ENCODE peak calls at places on chromosomes 4 and X, in eight cellular contexts. U is heart right ventricle, K is BJ, F is suprapubic skin, I is fibroblast of villous mesenchyme, B is PC-3, M is fibroblast of mammary gland, O is adrenal gland. X is an unnamed sample.

GRCh38 chr4:171042989-171043524 is 770.1 kb upstream of the GALNTL6 start:
- DNase-seq in O (no peak), F (peak; percentile 71), U (no peak), I (no peak), B (no peak), M (no peak), K (no peak), X (no peak)

GRCh38 chr4:158860856-158861255 is 92.0 kb downstream of the FNIP2 start:
- DNase-seq in U (no peak), M (no peak), F (no peak), O (no peak), I (no peak), B (no peak), K (no peak), X (no peak)

GRCh38 chr4:88763075-88763474 is 65.4 kb upstream of the NAP1L5 start:
- DNase-seq in F (no peak), I (no peak), U (no peak), B (no peak), M (no peak), K (no peak), O (no peak), X (no peak)

GRCh38 chr4:182276214-182277109 is 33.3 kb downstream of the TENM3 start:
- DNase-seq in I (no peak), M (no peak), B (no peak), O (no peak), K (no peak), U (no peak), F (no peak), X (no peak)

GRCh38 chrX:148871422-148872152 is 371.2 kb downstream of the AFF2 start:
- DNase-seq in F (no peak), B (no peak), M (peak; percentile 71), O (no peak), U (no peak), K (peak; percentile 32), I (peak; percentile 56), X (no peak)

GRCh38 chr4:146367347-146367746 is 153.0 kb downstream of the REELD1 start:
- DNase-seq in U (no peak), F (no peak), I (no peak), K (no peak), O (no peak), M (no peak), B (no peak), X (no peak)

GRCh38 chr4:11931266-11931665 is 502.6 kb upstream of the HS3ST1 start:
- DNase-seq in F (no peak), B (no peak), O (no peak), I (no peak), M (no peak), U (no peak), K (no peak), X (no peak)

GRCh38 chrX:76555816-76556215 is 128.3 kb downstream of the MAGEE1 start:
- DNase-seq in F (no peak), B (peak; percentile 62), U (no peak), K (no peak), O (no peak), M (peak; percentile 32), I (peak; percentile 21), X (no peak)

GRCh38 chr4:184252136-184253071 is 34.7 kb upstream of the ENPP6 start:
- DNase-seq in U (no peak), O (no peak), I (no peak), B (no peak), K (no peak), M (no peak), F (no peak), X (no peak)

GRCh38 chrX:43654431-43655150 is 1.5 kb upstream of the MAOA start:
- DNase-seq in O (peak; percentile 92), B (peak; percentile 93), M (peak; percentile 90), F (peak; percentile 91), K (peak; percentile 52), I (peak; percentile 93), U (peak; percentile 91), X (peak; percentile 97)

GRCh38 chr4:3115637-3116300 is 41.3 kb downstream of the HTT start:
- DNase-seq in K (no peak), O (no peak), U (no peak), I (peak; percentile 68), F (no peak), B (no peak), M (peak; percentile 75), X (no peak)

GRCh38 chr4:39908284-39908683 is 69.4 kb downstream of the PDS5A start:
- DNase-seq in F (no peak), K (no peak), B (no peak), I (no peak), O (no peak), M (peak; percentile 25), U (no peak), X (no peak)

GRCh38 chr4:41912546-41912945 is 22.7 kb upstream of the TMEM33 start:
- DNase-seq in F (no peak), I (no peak), K (no peak), U (no peak), B (no peak), O (no peak), M (no peak), X (no peak)

GRCh38 chrX:140933056-140933455 is 69.3 kb upstream of the SPANXB1 start:
- DNase-seq in K (no peak), U (no peak), I (peak; percentile 28), B (no peak), M (no peak), F (no peak), O (no peak), X (no peak)

GRCh38 chr4:2412534-2412884 is 5.9 kb downstream of the ZFYVE28 start:
- DNase-seq in O (no peak), F (no peak), U (no peak), M (no peak), I (no peak), B (peak; percentile 54), K (no peak), X (no peak)

DNA sequence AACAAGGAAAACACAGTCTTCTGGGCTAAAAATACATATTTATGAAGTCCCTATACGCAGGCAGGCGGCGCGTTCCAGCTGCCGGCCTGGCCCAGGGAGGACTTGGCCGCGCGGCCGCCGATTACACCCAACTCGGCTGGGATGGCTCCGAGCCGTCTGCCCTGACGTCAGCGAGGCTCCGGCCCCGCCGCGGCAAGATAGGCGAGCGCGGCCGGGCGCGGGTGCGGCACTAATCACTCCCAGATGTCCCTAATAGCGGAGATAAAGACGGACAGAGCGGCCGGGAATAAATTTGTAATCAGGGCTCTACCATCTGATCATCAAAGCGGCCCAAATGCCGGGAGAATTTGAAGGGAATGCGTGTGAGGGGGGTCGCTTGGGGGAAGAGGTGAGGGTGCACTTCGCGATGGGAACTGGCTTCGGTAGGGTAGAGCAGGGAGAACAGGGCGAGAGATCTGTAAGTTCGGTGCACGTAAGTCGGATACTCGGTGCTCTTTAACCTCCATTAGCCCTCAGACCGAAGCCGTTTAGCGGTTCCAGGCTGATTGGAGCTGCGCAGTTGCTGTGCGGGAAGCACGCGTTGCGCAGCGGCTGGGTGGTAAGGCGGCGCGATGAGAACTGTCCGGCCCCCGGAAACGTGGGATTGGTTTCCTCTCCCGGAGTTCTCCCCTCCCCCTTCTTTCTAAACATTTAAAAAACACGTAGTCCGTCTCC is 7.7 kb downstream of the HAND2 start:
- DNase-seq in F (peak; percentile 93), B (no peak), K (peak; percentile 47), U (peak; percentile 91), I (peak; percentile 97), M (peak; percentile 93), O (peak; percentile 56), X (peak; percentile 58)
- H3K4me3 ChIP-seq in F (peak overlapping the region; percentile 43), B (no peak overlapping the region), K (peak overlapping the region; percentile 57), U (peak overlapping the region; percentile 72), I (peak overlapping the region; percentile 97), M (peak overlapping the region; percentile 65), O (no peak overlapping the region), X (peak overlapping the region; percentile 7)

GRCh38 chr4:10114607-10115006 is 2.0 kb downstream of the WDR1 start:
- DNase-seq in I (no peak), M (no peak), B (no peak), U (no peak), F (no peak), K (no peak), O (no peak), X (no peak)
- H3K4me3 ChIP-seq in I (peak overlapping the region; percentile 79), M (peak overlapping the region; percentile 77), B (peak overlapping the region; percentile 80), U (no peak overlapping the region), F (peak overlapping the region; percentile 79), K (peak overlapping the region; percentile 90), O (no peak overlapping the region), X (no peak overlapping the region)

GRCh38 chrX:150575415-150575814 is 7.0 kb downstream of the MTM1 start:
- DNase-seq in K (no peak), B (peak; percentile 98), M (peak; percentile 55), I (peak; percentile 28), F (no peak), O (no peak), U (no peak), X (no peak)
- H3K4me3 ChIP-seq in K (no peak overlapping the region), B (peak overlapping the region; percentile 54), M (no peak overlapping the region), I (no peak overlapping the region), F (no peak overlapping the region), O (no peak overlapping the region), U (no peak overlapping the region), X (no peak overlapping the region)

GRCh38 chrX:40009462-40009851 is 88.3 kb downstream of the BCOR start:
- DNase-seq in O (no peak), B (no peak), M (no peak), I (no peak), F (no peak), K (no peak), U (no peak), X (no peak)
- H3K4me3 ChIP-seq in O (no peak overlapping the region), B (no peak overlapping the region), M (no peak overlapping the region), I (no peak overlapping the region), F (peak overlapping the region; percentile 28), K (no peak overlapping the region), U (peak overlapping the region; percentile 3), X (no peak overlapping the region)

DNA sequence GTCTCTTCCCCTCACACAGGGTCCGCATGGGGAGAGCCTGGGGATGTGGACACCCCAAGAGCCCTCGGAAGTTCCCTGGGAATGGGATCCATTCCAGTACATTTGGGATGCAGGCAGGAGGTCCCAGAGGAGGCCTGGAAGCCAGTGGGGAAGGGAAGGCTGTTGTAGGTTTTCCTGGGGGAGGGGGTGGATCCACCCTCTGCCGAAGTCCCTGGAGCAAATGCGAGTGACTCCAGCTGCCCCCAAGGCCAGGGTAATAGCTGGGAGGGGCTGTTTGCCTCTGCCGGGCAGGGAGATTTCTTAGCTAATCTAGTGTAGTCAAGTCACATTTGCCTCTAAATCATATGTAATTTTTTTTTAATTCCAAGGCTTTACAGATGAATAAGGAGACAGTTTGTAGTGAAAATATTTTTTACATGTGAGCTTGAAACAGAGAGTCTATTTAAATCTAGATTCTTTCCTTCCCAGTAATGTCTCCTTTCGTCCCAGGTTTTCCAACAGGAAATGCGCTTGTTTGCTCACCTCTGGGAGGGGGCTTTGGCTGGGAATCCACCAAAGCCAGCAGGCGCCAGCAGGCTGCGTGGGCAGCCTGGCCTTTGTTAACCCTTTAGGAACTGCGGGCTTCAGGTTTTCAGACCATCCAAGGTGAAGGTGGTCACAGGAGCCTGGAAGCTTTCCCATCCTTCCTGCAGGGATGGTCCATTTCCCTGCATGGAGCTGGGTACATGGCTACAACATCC is 26.8 kb downstream of the SH3TC1 start:
- DNase-seq in O (no peak), U (no peak), M (no peak), I (no peak), F (no peak), B (no peak), K (no peak), X (no peak)
- H3K4me3 ChIP-seq in O (no peak overlapping the region), U (no peak overlapping the region), M (no peak overlapping the region), I (no peak overlapping the region), F (no peak overlapping the region), B (no peak overlapping the region), K (no peak overlapping the region), X (no peak overlapping the region)